ENCODE peak calls at places on chromosomes 3 and 15, in four cellular contexts. I, S, P and J are unnamed samples. For H3K36me3, the result is how much of the 10 kb centered on the place peaks cover.

GRCh38 chr15:66312144-66312543 is 18.8 kb downstream of the DIS3L start:
- DNase-seq in I (no peak), S (no peak), P (no peak), J (no peak)

GRCh38 chr3:29755416-29755815 is 474.5 kb downstream of the RBMS3 start:
- DNase-seq in I (no peak), S (no peak), P (no peak), J (no peak)

GRCh38 chr15:59689626-59690236 is 611 bp upstream of the BNIP2 start:
- DNase-seq in I (peak), S (peak), P (peak), J (peak)

GRCh38 chr3:38579146-38579545 is 70.3 kb downstream of the SCN5A start:
- DNase-seq in I (peak), S (no peak), P (peak), J (no peak)

GRCh38 chr3:179037361-179037760 is 34.2 kb downstream of the ZMAT3 start:
- DNase-seq in I (peak), S (no peak), P (peak), J (no peak)

GRCh38 chr15:82043726-82044372 is 2.0 kb downstream of the MEX3B start:
- DNase-seq in I (no peak), S (no peak), P (peak), J (no peak)

GRCh38 chr3:106827515-106828213 is 549.6 kb upstream of the CCDC54 start:
- DNase-seq in I (no peak), S (no peak), P (no peak), J (no peak)

GRCh38 chr3:112308151-112308911 is 14.3 kb upstream of the SLC9C1 start:
- DNase-seq in I (no peak), S (no peak), P (peak), J (no peak)

GRCh38 chr15:77160562-77161481 is 89.9 kb upstream of the TSPAN3 start:
- DNase-seq in I (no peak), S (no peak), P (no peak), J (peak)

GRCh38 chr15:60396964-60397771 is 618 bp downstream of the ANXA2 start:
- DNase-seq in I (peak), S (peak), P (peak), J (peak)

GRCh38 chr3:185216587-185216918 is 37.3 kb downstream of the EHHADH start:
- DNase-seq in I (peak), S (no peak), P (peak), J (no peak)

GRCh38 chr3:180306691-180307090 is 270.0 kb upstream of the PEX5L start:
- DNase-seq in I (no peak), S (no peak), P (no peak), J (no peak)

GRCh38 chr3:69774029-69774428 is 34.8 kb downstream of the MITF start:
- DNase-seq in I (peak), S (no peak), P (peak), J (no peak)

DNA sequence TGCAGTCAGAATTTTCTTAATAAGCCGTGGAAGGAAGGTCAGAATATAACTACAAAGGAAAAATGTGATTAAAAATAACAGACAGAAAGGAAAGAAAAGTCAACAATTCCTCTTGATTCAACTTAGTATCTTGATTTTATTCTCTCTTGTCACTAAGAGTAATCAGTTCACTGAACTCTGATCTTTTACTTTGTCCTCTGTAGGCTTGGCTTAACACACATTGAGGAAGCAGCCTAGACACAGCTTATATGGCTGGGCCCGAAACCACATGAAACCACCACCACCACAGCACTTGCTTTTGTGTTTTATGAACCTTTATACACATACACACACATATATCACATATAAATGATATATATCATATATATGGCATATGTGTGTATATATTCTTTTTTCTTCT is 1233.7 kb upstream of the ALCAM start:
- DNase-seq in I (no peak), S (no peak), P (no peak), J (no peak)
- H3K36me3 ChIP-seq in I (under half), S (under half), P (under half), J (under half)

GRCh38 chr3:195690951-195691350 is 29.8 kb upstream of the MUC20 start:
- DNase-seq in I (no peak), S (no peak), P (no peak), J (no peak)
- H3K36me3 ChIP-seq in I (half or more), S (under half), P (half or more), J (half or more)

GRCh38 chr3:119222400-119222799 is 18.3 kb downstream of the B4GALT4 start:
- DNase-seq in I (no peak), S (no peak), P (no peak), J (no peak)
- H3K36me3 ChIP-seq in I (half or more), S (under half), P (half or more), J (under half)

GRCh38 chr3:47414666-47415587 is 34.1 kb downstream of the PTPN23 start:
- DNase-seq in I (no peak), S (no peak), P (no peak), J (no peak)

GRCh38 chr3:47413751-47414150 is 32.9 kb downstream of the PTPN23 start:
- DNase-seq in I (no peak), S (no peak), P (no peak), J (no peak)

GRCh38 chr3:47418167-47419082 is 37.6 kb downstream of the PTPN23 start:
- DNase-seq in I (no peak), S (no peak), P (no peak), J (no peak)

GRCh38 chr3:47414161-47414564 is 33.3 kb downstream of the PTPN23 start:
- DNase-seq in I (no peak), S (no peak), P (no peak), J (no peak)

DNA sequence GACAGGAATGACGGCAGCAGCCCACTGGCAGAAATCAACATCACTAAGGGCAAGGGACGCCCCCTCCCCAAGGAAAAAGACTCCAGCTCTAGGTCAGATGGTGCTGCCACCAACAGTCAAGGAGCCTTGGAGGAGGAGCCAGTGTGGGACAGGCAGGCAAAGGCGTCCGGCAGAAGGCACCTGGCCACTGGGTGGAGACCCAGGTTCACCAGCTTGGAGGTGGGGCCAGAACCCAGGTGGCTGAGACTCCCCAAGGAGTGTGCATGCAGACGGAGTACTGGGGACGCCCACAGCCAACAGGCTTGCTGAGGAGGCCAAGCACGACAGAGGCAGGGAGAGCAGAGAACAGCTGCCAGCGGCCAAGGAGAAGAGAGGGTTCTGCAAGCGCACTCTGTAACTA is 35.2 kb downstream of the PTPN23 start:
- DNase-seq in I (no peak), S (no peak), P (no peak), J (no peak)
- H3K36me3 ChIP-seq in I (half or more), S (under half), P (half or more), J (half or more)

GRCh38 chr3:133649486-133650068 is 12.2 kb downstream of the TOPBP1 start:
- DNase-seq in I (no peak), S (no peak), P (no peak), J (no peak)

GRCh38 chr3:133643611-133644010 is 18.1 kb downstream of the TOPBP1 start:
- DNase-seq in I (no peak), S (no peak), P (no peak), J (no peak)

GRCh38 chr3:133641254-133641653 is 20.5 kb downstream of the TOPBP1 start:
- DNase-seq in I (no peak), S (no peak), P (no peak), J (no peak)

DNA sequence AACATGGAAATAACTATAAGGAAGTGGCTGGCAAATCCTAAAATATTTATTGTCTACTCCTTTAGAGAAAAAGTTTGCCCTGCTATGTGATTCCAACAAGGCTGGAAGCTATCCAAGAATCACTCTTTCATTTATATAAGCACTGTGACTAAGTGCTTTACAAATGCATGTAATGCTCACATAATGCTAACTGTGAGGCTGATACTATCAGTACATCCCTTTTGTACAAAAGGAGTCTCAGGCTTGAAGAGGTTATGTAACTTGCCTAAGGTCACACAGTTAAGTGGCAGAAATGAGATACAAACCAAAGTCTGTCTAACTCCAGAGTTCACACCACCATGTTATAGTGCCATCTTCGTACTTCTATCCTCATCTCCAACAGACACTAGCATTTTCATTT is 17.0 kb downstream of the TOPBP1 start:
- DNase-seq in I (no peak), S (no peak), P (no peak), J (no peak)
- H3K36me3 ChIP-seq in I (half or more), S (under half), P (half or more), J (half or more)

GRCh38 chr3:36840453-36840921 is 76.1 kb upstream of the DCLK3 start:
- DNase-seq in I (no peak), S (no peak), P (peak), J (no peak)
- H3K36me3 ChIP-seq in I (half or more), S (half or more), P (half or more), J (under half)

DNA sequence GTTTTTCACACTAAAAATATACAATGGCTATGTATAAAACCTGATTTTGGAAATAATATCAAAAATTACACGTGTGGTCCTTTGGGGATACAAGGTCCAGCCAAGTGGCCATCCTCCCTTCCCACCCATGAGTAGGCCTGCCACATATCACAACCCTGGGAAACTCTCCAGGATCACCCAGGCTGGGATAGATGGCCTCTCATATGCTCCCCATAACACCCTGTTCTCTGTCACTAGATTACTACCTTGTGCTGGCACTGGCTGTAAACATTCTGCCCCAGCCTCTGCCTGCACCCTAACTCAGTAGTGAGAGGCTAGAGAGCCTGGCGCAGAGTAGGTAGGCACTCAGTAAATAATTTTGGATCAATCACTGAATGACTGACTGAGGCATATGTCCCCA is 52.1 kb downstream of the CLDN18 start:
- DNase-seq in I (no peak), S (no peak), P (no peak), J (no peak)
- H3K36me3 ChIP-seq in I (half or more), S (under half), P (half or more), J (under half)

GRCh38 chr3:52530918-52531635 is 2.6 kb downstream of the NT5DC2 start:
- DNase-seq in I (peak), S (no peak), P (peak), J (no peak)
- H3K36me3 ChIP-seq in I (under half), S (under half), P (under half), J (under half)

GRCh38 chr3:197117107-197117506 is 87.5 kb upstream of the MELTF start:
- DNase-seq in I (no peak), S (no peak), P (no peak), J (no peak)

GRCh38 chr3:197114007-197114406 is 84.4 kb upstream of the MELTF start:
- DNase-seq in I (no peak), S (no peak), P (no peak), J (no peak)

GRCh38 chr3:197111685-197112084 is 82.1 kb upstream of the MELTF start:
- DNase-seq in I (no peak), S (no peak), P (no peak), J (no peak)
- H3K36me3 ChIP-seq in I (under half), S (under half), P (half or more), J (under half)